ENCODE peak calls at places on chromosomes 6 and 20, in five cellular contexts. N is adrenal gland, X is GM12878, Q is heart left ventricle, C is IMR-90. M is an unnamed sample.

GRCh38 chr20:32605167-32605656 is 20.1 kb upstream of the NOL4L start:
- DNase-seq in C (peak), X (no peak), N (peak), Q (peak), M (no peak)

GRCh38 chr6:25006565-25007001 is 70.8 kb upstream of the RIPOR2 start:
- DNase-seq in Q (no peak), N (peak), X (no peak), C (no peak), M (peak)

GRCh38 chr6:16438677-16439615 is 200.6 kb downstream of the GMPR start:
- DNase-seq in Q (no peak), N (no peak), C (peak), X (peak), M (no peak)

GRCh38 chr20:54176610-54177009 is 2.8 kb upstream of the CYP24A1 start:
- DNase-seq in Q (no peak), C (no peak), X (no peak), N (no peak), M (no peak)

GRCh38 chr6:113855500-113856010 is 1.6 kb upstream of the MARCKS start:
- DNase-seq in X (no peak), N (peak), C (peak), Q (peak), M (peak)

GRCh38 chr20:25540273-25540672 is 45.1 kb downstream of the NINL start:
- DNase-seq in C (no peak), X (no peak), N (peak), Q (peak), M (no peak)

GRCh38 chr20:1565461-1565860 is 8.0 kb upstream of the SIRPD start:
- DNase-seq in Q (no peak), X (no peak), C (no peak), N (no peak), M (no peak)

GRCh38 chr6:81105998-81106397 is 646.5 kb downstream of the TENT5A start:
- DNase-seq in C (no peak), X (no peak), N (no peak), Q (no peak), M (no peak)

GRCh38 chr6:1015819-1016218 is 296.1 kb upstream of the FOXQ1 start:
- DNase-seq in X (no peak), Q (no peak), N (no peak), C (no peak), M (peak)

GRCh38 chr6:118591897-118592296 is 43.8 kb downstream of the PLN start:
- DNase-seq in N (no peak), X (no peak), C (no peak), Q (no peak), M (no peak)

GRCh38 chr6:17086469-17086868 is 15.4 kb upstream of the STMND1 start:
- DNase-seq in N (peak), C (peak), X (no peak), Q (no peak), M (peak)

GRCh38 chr6:35611235-35611634 is 77.5 kb downstream of the FKBP5 start:
- DNase-seq in X (no peak), C (peak), N (no peak), Q (no peak), M (no peak)

GRCh38 chr20:50121858-50122271 is 8.9 kb upstream of the UBE2V1 start:
- DNase-seq in C (peak), N (no peak), Q (no peak), X (no peak), M (no peak)

GRCh38 chr6:140824595-140824994 is 1308.1 kb upstream of the GJE1 start:
- DNase-seq in N (no peak), X (no peak), Q (no peak), C (peak), M (no peak)

GRCh38 chr20:63737940-63738686 is 1.5 kb upstream of the SLC2A4RG start:
- DNase-seq in C (no peak), X (no peak), Q (no peak), N (no peak), M (no peak)

GRCh38 chr20:47927944-47928343 is 142.7 kb upstream of the SULF2 start:
- DNase-seq in X (no peak), N (no peak), C (no peak), Q (no peak), M (no peak)

GRCh38 chr6:33967966-33968724 is 164.3 kb upstream of the MLN start:
- DNase-seq in C (no peak), X (no peak), Q (no peak), N (no peak), M (peak)

GRCh38 chr6:29655658-29656057 is 1.2 kb upstream of the MOG start:
- DNase-seq in N (no peak), Q (no peak), X (no peak), C (no peak), M (no peak)

GRCh38 chr6:131182991-131183425 is 47.7 kb downstream of the AKAP7 start:
- DNase-seq in X (no peak), Q (no peak), N (no peak), C (peak), M (no peak)

GRCh38 chr6:452301-453067 is 60.9 kb downstream of the IRF4 start:
- DNase-seq in X (no peak), Q (no peak), N (no peak), C (no peak), M (no peak)

GRCh38 chr20:31602779-31603441 is 2.2 kb upstream of the ID1 start:
- DNase-seq in N (no peak), X (peak), C (peak), Q (no peak), M (no peak)

GRCh38 chr20:55515831-55516230 is 489.5 kb downstream of the CBLN4 start:
- DNase-seq in C (no peak), Q (no peak), N (no peak), X (no peak), M (no peak)

DNA sequence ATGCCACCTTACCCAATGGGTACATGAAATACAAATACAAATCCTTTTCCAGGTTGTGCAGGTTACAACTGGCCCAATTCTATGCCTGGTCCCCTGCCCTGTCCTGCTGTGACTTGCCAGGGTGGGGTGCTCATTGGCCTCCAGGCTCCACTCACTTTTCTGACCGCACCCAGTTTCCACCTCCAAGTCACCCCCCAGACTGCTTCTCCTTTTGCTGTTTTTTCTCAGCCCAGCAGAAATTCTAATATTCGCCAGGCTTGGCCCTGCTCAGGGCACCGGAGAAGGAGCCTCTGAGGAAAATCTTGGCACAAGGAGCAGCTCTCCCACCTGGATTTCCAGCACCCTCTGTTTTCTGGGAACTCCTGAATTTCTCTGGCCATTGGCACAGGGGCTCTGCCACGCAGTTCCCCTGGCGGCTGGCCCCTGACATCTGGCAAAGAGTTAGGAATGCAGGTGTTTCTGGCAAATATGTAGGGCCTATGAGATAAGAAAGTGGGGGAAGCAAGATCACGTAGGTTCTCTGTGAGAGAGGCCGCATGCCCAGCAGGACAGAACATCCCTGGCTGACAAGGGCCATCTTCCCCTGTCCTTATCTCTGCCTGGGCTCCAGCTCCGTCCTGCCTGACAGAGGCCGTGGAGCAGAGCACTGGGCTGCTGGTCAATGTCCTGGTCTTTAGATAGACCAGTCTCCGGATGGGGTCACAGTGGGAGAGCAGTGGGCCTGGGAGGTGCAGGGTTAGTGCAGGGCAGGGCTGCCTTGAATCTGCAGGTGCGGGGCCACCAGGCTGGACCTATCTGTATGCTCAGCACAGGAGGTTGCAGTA is 2.9 kb upstream of the RAET1E start:
- DNase-seq in Q (no peak), X (no peak), C (no peak), N (peak), M (no peak)
- H3K27ac ChIP-seq in Q (no peak), X (no peak), C (no peak), N (no peak), M (no peak)

GRCh38 chr6:134948142-134948541 is 1.8 kb downstream of the ALDH8A1 start:
- DNase-seq in Q (no peak), X (no peak), N (no peak), C (no peak), M (no peak)

GRCh38 chr6:134949927-134950326 is at the start of gene ALDH8A1:
- DNase-seq in X (no peak), Q (no peak), C (no peak), N (no peak), M (no peak)

GRCh38 chr6:134951494-134952263 is 1.8 kb upstream of the ALDH8A1 start:
- DNase-seq in N (no peak), X (no peak), Q (no peak), C (no peak), M (no peak)

GRCh38 chr6:134948708-134949107 is 1.2 kb downstream of the ALDH8A1 start:
- DNase-seq in N (no peak), C (no peak), X (no peak), Q (no peak), M (no peak)

DNA sequence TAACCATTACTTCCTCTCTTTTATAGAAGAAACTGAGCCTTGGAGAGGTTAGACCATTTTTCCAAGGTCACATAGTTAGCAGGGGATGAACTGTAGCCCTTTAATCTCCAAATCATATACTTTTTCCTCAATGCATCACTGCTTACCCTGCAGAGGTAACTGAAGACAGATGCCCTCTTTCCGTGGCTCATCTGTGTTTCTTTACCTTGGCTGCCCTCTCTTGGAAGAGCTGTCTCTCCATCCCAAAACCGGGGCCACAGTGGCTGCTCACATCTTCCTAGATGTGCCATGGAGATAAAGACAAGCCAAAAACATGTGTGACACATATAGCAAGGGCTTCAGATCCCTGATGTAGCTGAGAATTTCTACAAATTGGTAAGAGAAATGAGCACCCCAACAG is 581 bp upstream of the ALDH8A1 start:
- DNase-seq in N (no peak), X (no peak), C (no peak), Q (no peak), M (no peak)
- TF ChIP-seq POLR2A in N (no peak), X (no peak), C (no peak), Q (no peak), M (no peak)

GRCh38 chr6:116099036-116099435 is 1.6 kb upstream of the NT5DC1 start:
- DNase-seq in N (no peak), Q (no peak), C (no peak), X (no peak), M (no peak)
- H3K27ac ChIP-seq in N (peak), Q (peak), C (no peak), X (peak), M (no peak)

GRCh38 chr6:27812078-27812804 is 100.0 kb downstream of the OR2B2 start:
- DNase-seq in Q (no peak), C (no peak), X (no peak), N (no peak), M (no peak)

GRCh38 chr6:27816906-27817305 is 95.3 kb downstream of the OR2B2 start:
- DNase-seq in N (no peak), C (no peak), Q (no peak), X (no peak), M (no peak)

GRCh38 chr6:27811383-27811782 is 100.8 kb downstream of the OR2B2 start:
- DNase-seq in Q (no peak), N (no peak), X (no peak), C (no peak), M (no peak)

GRCh38 chr6:27812805-27813626 is 99.2 kb downstream of the OR2B2 start:
- DNase-seq in C (no peak), X (no peak), Q (no peak), N (no peak), M (no peak)

GRCh38 chr6:27814665-27815424 is 97.4 kb downstream of the OR2B2 start:
- DNase-seq in N (peak), Q (peak), X (peak), C (peak), M (peak)
- TF ChIP-seq POLR2A in N (peak), Q (peak), X (peak), C (peak), M (peak)

GRCh38 chr20:4894981-4895381 is 106.3 kb downstream of the SLC23A2 start:
- DNase-seq in Q (no peak), N (peak), X (no peak), C (no peak), M (peak)
- H3K27ac ChIP-seq in Q (no peak), N (peak), X (no peak), C (no peak), M (no peak)

GRCh38 chr6:42727084-42727601 is 4.7 kb upstream of the PRPH2 start:
- DNase-seq in X (no peak), C (peak), N (peak), Q (peak), M (no peak)
- TF ChIP-seq POLR2A in X (no peak), C (no peak), N (no peak), Q (no peak), M (no peak)

GRCh38 chr20:5073154-5074049 is 46.4 kb downstream of the PCNA start:
- DNase-seq in X (no peak), C (peak), N (peak), Q (peak), M (peak)

GRCh38 chr20:5074050-5074674 is 45.6 kb downstream of the PCNA start:
- DNase-seq in Q (no peak), C (no peak), X (peak), N (no peak), M (peak)

GRCh38 chr20:5070570-5070969 is 49.2 kb downstream of the PCNA start:
- DNase-seq in N (no peak), X (no peak), Q (no peak), C (no peak), M (no peak)

GRCh38 chr20:5070081-5070480 is 49.7 kb downstream of the PCNA start:
- DNase-seq in N (no peak), Q (no peak), C (no peak), X (no peak), M (no peak)

GRCh38 chr20:5072756-5073153 is 47.0 kb downstream of the PCNA start:
- DNase-seq in N (no peak), X (no peak), C (no peak), Q (no peak), M (no peak)
- H3K27ac ChIP-seq in N (peak), X (no peak), C (no peak), Q (no peak), M (peak)

GRCh38 chr6:125986295-125986955 is at the start of gene TRMT11:
- DNase-seq in Q (peak), N (peak), X (peak), C (peak), M (peak)
- TF ChIP-seq POLR2A in Q (peak), N (peak), X (peak), C (peak), M (peak)

GRCh38 chr6:162626869-162627268 is 100.7 kb downstream of the PRKN start:
- DNase-seq in N (no peak), X (no peak), C (no peak), Q (no peak), M (no peak)
- H3K27ac ChIP-seq in N (peak), X (no peak), C (no peak), Q (no peak), M (no peak)

GRCh38 chr6:138559153-138559552 is 59.9 kb upstream of the NHSL1 start:
- DNase-seq in X (no peak), N (no peak), C (no peak), Q (no peak), M (no peak)

GRCh38 chr6:138557147-138557546 is 57.9 kb upstream of the NHSL1 start:
- DNase-seq in X (no peak), Q (no peak), N (no peak), C (no peak), M (no peak)

GRCh38 chr6:138563231-138563630 is 63.9 kb upstream of the NHSL1 start:
- DNase-seq in C (no peak), N (no peak), X (no peak), Q (no peak), M (no peak)

GRCh38 chr6:138562691-138563090 is 63.4 kb upstream of the NHSL1 start:
- DNase-seq in C (no peak), Q (no peak), N (no peak), X (no peak), M (no peak)

DNA sequence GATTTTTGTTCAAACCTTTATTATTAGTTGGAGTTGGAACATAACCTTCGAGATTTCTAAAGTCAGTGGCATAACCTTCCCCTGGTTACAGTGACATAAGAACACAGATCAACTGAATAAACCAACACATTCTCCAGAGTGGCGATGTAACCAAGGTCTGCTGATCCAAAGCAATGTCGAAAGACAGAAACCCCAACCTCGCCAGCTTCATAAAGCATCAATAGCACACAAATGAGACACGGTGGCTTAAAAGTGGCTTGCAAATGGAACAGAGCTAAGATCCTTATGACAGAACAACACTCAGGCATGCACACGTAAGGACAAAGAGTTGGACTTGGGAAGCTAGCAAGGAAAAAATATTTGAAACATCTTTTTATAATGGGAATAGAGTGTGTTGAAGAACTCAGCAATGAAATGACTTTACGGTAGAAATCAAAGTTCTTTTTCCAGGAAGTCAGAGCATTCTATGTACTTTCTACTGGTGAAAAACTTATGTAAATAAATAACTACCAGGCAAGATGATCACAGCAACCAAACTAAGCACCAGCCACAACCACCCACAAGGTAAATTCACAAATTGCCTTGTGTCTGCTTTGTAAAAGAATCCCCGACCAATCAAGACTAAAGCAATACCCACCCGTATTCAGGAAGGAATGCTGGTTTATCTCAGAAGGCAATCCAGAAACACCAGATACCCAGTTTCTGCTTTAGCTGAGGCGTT is 61.0 kb upstream of the NHSL1 start:
- DNase-seq in Q (no peak), N (no peak), C (no peak), X (no peak), M (no peak)
- TF ChIP-seq POLR2A in Q (no peak), N (no peak), C (no peak), X (no peak), M (no peak)